ENCODE peak calls at places on chromosomes 13 and 19, in four cellular contexts. H is left ventricle myocardium inferior, C is uterus, Y is tibial nerve. I is an unnamed sample.

GRCh38 chr19:56083668-56084067 is 37.4 kb downstream of the ZNF787 start:
- DNase-seq in H (no peak), C (no peak), Y (no peak), I (no peak)

GRCh38 chr13:98203641-98204326 is 26.7 kb upstream of the RNF113B start:
- DNase-seq in H (no peak), C (no peak), Y (no peak), I (no peak)

GRCh38 chr19:44685877-44686276 is 13.1 kb upstream of the CEACAM16 start:
- DNase-seq in H (no peak), C (no peak), Y (no peak), I (peak)

GRCh38 chr13:28429685-28430290 is 65.1 kb downstream of the FLT1 start:
- DNase-seq in H (no peak), C (no peak), Y (no peak), I (no peak)

GRCh38 chr19:47228937-47229673 is 1.9 kb downstream of the BBC3 start:
- DNase-seq in H (no peak), C (peak), Y (no peak), I (no peak)

GRCh38 chr13:95115525-95115924 is 185.7 kb downstream of the ABCC4 start:
- DNase-seq in H (no peak), C (no peak), Y (no peak), I (no peak)

GRCh38 chr19:36524617-36525016 is 3.5 kb downstream of the ZNF260 start:
- DNase-seq in H (no peak), C (no peak), Y (no peak), I (no peak)

GRCh38 chr19:12833747-12834417 is 497 bp downstream of the RTBDN start:
- DNase-seq in H (no peak), C (no peak), Y (no peak), I (no peak)

GRCh38 chr13:111202745-111203144 is 87.6 kb downstream of the ARHGEF7 start:
- DNase-seq in H (no peak), C (peak), Y (no peak), I (no peak)

GRCh38 chr19:14167594-14168138 is 31.3 kb upstream of the ASF1B start:
- DNase-seq in H (no peak), C (no peak), Y (no peak), I (no peak)

GRCh38 chr13:98742961-98743360 is 9.5 kb downstream of the SLC15A1 start:
- DNase-seq in H (no peak), C (no peak), Y (no peak), I (no peak)

GRCh38 chr13:38661276-38661675 is 25.6 kb upstream of the FREM2 start:
- DNase-seq in H (no peak), C (no peak), Y (no peak), I (no peak)

DNA sequence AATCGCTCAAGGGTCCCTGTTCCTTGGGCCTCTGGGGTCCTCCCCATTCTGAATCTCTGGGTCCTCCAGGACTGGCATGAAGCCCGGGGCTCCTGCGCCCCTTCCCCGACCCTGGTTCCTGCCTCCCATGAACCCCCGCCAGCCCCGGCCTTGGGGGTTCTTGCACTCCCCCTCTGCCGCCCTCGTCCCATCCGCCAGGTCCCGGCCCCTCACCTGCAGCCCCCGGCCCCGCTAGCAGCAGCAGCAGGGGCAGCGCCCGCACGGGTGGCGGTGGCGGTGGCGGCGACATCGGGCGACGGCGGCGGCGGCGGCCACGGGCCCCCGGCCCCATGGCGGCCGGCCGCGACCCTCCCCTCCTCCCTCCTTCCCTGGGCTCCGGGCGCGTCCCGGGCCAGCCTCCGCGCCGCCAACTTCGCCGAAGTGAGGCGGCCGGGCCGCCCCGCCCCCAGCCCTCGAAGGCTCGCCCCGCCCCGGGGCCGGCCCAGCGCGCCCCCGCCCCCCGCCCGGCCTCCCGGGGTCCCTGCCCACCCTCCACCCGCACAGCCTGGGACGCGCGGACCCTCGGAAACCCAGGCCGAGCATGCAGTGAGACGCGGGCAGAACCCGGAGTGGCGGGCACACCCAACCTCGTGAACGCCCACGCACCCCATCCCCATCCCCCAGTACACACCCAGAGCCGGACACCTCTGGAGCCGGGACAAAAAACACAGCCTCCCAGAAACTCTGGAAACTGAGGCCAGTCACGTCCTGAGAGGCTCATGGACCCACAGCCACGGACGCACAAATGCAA is at the start of gene NOTCH3:
- DNase-seq in H (no peak), C (no peak), Y (no peak), I (no peak)
- TF ChIP-seq CTCF in H (no peak), C (no peak), Y (no peak), I (no peak)

GRCh38 chr19:10517361-10517759 is at the start of gene S1PR5:
- DNase-seq in H (no peak), C (no peak), Y (no peak), I (no peak)
- H3K4me3 ChIP-seq in H (peak), C (no peak), Y (no peak), I (peak)

DNA sequence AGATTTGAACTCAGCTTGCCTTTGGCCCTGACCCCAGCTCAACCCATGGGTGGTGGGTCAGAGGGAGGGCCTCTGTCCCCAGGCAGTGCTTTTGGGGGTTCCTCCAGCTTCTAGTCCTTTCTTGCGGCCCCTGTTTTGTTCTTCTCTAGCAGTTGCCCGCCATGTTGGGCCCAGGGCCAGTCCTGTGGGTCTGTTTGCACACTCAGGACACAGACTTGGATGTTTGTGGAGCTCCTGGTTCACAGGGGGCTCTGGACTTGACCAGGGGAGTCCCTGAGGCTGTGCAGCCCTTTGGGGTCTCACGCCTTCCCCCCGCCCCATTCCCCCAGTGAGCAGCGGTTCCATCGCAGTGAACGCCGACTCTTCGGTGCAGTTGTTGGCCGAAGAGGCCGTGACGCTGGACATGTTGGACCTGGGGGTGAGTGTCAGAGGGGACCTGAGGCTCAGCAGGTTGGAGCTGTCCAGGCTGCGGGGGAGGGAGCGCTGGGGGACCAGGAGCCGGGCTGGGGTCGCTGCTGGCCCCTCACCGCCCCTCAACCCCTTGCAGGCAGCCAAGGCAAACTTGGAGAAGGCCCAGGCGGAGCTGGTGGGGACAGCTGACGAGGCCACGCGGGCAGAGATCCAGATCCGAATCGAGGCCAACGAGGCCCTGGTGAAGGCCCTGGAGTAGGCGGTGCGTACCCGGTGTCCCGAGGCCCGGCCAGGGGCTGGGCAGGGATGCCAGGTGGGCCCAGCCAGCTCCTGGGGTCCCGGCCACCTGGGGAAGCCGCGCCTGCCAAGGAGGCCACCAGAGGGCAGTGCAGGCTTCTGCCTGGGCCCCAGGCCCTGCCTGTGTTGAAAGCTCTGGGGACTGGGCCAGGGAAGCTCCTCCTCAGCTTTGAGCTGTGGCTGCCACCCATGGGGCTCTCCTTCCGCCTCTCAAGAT is 2.5 kb downstream of the ATP5F1D start:
- DNase-seq in H (peak), C (peak), Y (no peak), I (no peak)
- TF ChIP-seq CTCF in H (peak), C (peak), Y (peak), I (peak)

GRCh38 chr13:113141591-113141950 is 16.9 kb upstream of the PROZ start:
- DNase-seq in H (no peak), C (no peak), Y (no peak), I (no peak)
- H3K4me3 ChIP-seq in H (no peak), C (no peak), Y (no peak), I (no peak)